ENCODE peak calls at places on chromosomes 16 and 17, in four cellular contexts. X, P, V and W are unnamed samples.

GRCh38 chr17:45709889-45710288 is 74.2 kb upstream of the CRHR1 start:
- DNase-seq in V (no peak), X (no peak), P (no peak), W (no peak)

GRCh38 chr16:81313731-81314602 is 795 bp upstream of the GAN start:
- DNase-seq in V (no peak), P (no peak), X (no peak), W (no peak)

GRCh38 chr17:81419333-81419885 is 24.2 kb downstream of the BAHCC1 start:
- DNase-seq in P (peak), V (no peak), X (no peak), W (peak)

GRCh38 chr16:14400285-14400977 is 229.6 kb downstream of the PARN start:
- DNase-seq in V (no peak), X (no peak), P (no peak), W (no peak)

GRCh38 chr17:82948081-82948511 is 108.3 kb upstream of the ZNF750 start:
- DNase-seq in P (no peak), X (no peak), V (no peak), W (peak)

GRCh38 chr17:50904522-50905459 is 38.6 kb upstream of the TOB1 start:
- DNase-seq in V (no peak), P (peak), X (no peak), W (peak)

GRCh38 chr17:48630009-48630924 is 4.1 kb upstream of the HOXB9 start:
- DNase-seq in V (no peak), P (no peak), X (no peak), W (peak)

GRCh38 chr17:50272711-50273653 is 1.3 kb upstream of the TMEM92 start:
- DNase-seq in X (peak), P (peak), V (peak), W (peak)

GRCh38 chr16:7303014-7303676 is 29.5 kb upstream of the RBFOX1 start:
- DNase-seq in X (no peak), V (no peak), P (peak), W (no peak)

GRCh38 chr16:69325784-69326171 is 4.6 kb downstream of the PDF start:
- DNase-seq in P (no peak), V (no peak), X (no peak), W (no peak)

GRCh38 chr17:68301438-68301959 is 10.2 kb downstream of the ARSG start:
- DNase-seq in X (no peak), V (no peak), P (no peak), W (no peak)

GRCh38 chr17:75365009-75365930 is 40.2 kb downstream of the GRB2 start:
- DNase-seq in P (no peak), V (no peak), X (no peak), W (no peak)

GRCh38 chr17:43784068-43784467 is 3.8 kb downstream of the CFAP97D1 start:
- DNase-seq in P (no peak), X (no peak), V (no peak), W (no peak)

GRCh38 chr17:55053855-55054254 is 85.3 kb downstream of the STXBP4 start:
- DNase-seq in P (no peak), V (no peak), X (peak), W (no peak)

GRCh38 chr16:14003119-14003570 is 68.0 kb upstream of the MRTFB start:
- DNase-seq in V (no peak), X (peak), P (peak), W (peak)

GRCh38 chr17:81812571-81813370 is 8.8 kb downstream of the GCGR start:
- DNase-seq in P (no peak), X (no peak), V (no peak), W (no peak)

GRCh38 chr17:2198917-2199316 is 104.7 kb downstream of the SMG6 start:
- DNase-seq in P (no peak), X (no peak), V (no peak), W (no peak)

GRCh38 chr17:34146440-34147043 is 108.5 kb upstream of the CCL2 start:
- DNase-seq in V (peak), X (peak), P (peak), W (peak)

GRCh38 chr16:70428178-70428998 is 10.5 kb downstream of the ST3GAL2 start:
- DNase-seq in P (peak), X (peak), V (no peak), W (peak)

GRCh38 chr17:57636985-57637667 is 108.0 kb downstream of the CCDC182 start:
- DNase-seq in P (no peak), X (no peak), V (no peak), W (no peak)

GRCh38 chr16:31474173-31474714 is 2.3 kb downstream of the TGFB1I1 start:
- DNase-seq in X (no peak), V (no peak), P (no peak), W (no peak)

GRCh38 chr17:32746698-32747097 is 130.2 kb downstream of the MYO1D start:
- DNase-seq in X (peak), V (no peak), P (no peak), W (no peak)

GRCh38 chr16:48596326-48596725 is 13.7 kb downstream of the N4BP1 start:
- DNase-seq in V (no peak), X (no peak), P (no peak), W (no peak)